ENCODE peak calls at places on chromosome 21, in nine cellular contexts. D is GM13977; G is COR-L47; S is CD8-positive, alpha-beta memory T cell; Z is AG04449; J is HAP-1; Y is transverse colon; T is cerebellum; C is activated naive CD8-positive, alpha-beta T cell treated with anti-CD3 and anti-CD28 coated beads for 36 hours. R is an unnamed sample.

GRCh38 chr21:42107881-42108553 is 36.9 kb downstream of the UMODL1 start:
- DNase-seq in S (peak), J (peak), Z (no peak), C (peak), T (peak), Y (peak), D (peak), G (peak), R (peak)

GRCh38 chr21:36113647-36114428 is 21.0 kb upstream of the CBR3 start:
- DNase-seq in D (no peak), Y (peak), G (peak), Z (no peak), T (no peak), C (no peak), J (no peak), S (peak), R (peak)

GRCh38 chr21:45119812-45120211 is 45.4 kb downstream of the ADARB1 start:
- DNase-seq in G (no peak), Y (no peak), D (no peak), Z (no peak), S (no peak), C (no peak), T (no peak), J (no peak), R (no peak)

GRCh38 chr21:20404915-20405314 is 593.3 kb upstream of the NCAM2 start:
- DNase-seq in Z (no peak), T (no peak), D (no peak), J (no peak), G (no peak), C (no peak), Y (no peak), S (no peak), R (no peak)

GRCh38 chr21:41633627-41634026 is 125.7 kb upstream of the TMPRSS2 start:
- DNase-seq in C (no peak), Y (no peak), J (no peak), Z (no peak), D (no peak), T (no peak), G (no peak), S (no peak), R (no peak)

GRCh38 chr21:46079357-46080170 is 18.3 kb upstream of the COL6A2 start:
- DNase-seq in C (no peak), S (no peak), T (no peak), Z (peak), D (no peak), J (no peak), Y (no peak), G (no peak), R (no peak)

GRCh38 chr21:36719614-36720013 is 20.7 kb downstream of the SIM2 start:
- DNase-seq in D (no peak), J (no peak), Y (peak), T (no peak), G (no peak), Z (no peak), C (no peak), S (no peak), R (no peak)

GRCh38 chr21:28325618-28326017 is 667.1 kb downstream of the LTN1 start:
- DNase-seq in S (no peak), G (peak), D (no peak), Y (no peak), Z (no peak), T (no peak), C (no peak), J (no peak), R (no peak)

GRCh38 chr21:29973258-29973657 is 33.5 kb upstream of the GRIK1 start:
- DNase-seq in S (no peak), D (no peak), Y (no peak), J (no peak), C (no peak), T (no peak), Z (no peak), G (no peak), R (no peak)

GRCh38 chr21:30232011-30232410 is 16.1 kb upstream of the CLDN8 start:
- DNase-seq in G (no peak), Z (no peak), D (no peak), T (no peak), Y (no peak), J (no peak), C (no peak), S (no peak), R (no peak)

GRCh38 chr21:23936224-23936623 is 1671.1 kb downstream of the MRPL39 start:
- DNase-seq in J (peak), T (no peak), Y (no peak), G (peak), D (no peak), C (no peak), Z (peak), S (no peak), R (no peak)

GRCh38 chr21:36663033-36663855 is 35.7 kb upstream of the SIM2 start:
- DNase-seq in D (no peak), G (no peak), T (no peak), J (no peak), Z (peak), S (no peak), C (no peak), Y (no peak), R (no peak)

GRCh38 chr21:41684381-41685245 is 82.2 kb downstream of the RIPK4 start:
- DNase-seq in T (no peak), Y (peak), S (no peak), C (no peak), G (no peak), J (no peak), Z (peak), D (no peak), R (no peak)

GRCh38 chr21:27359141-27359540 is 392.3 kb upstream of the ADAMTS5 start:
- DNase-seq in C (no peak), Z (no peak), Y (no peak), D (no peak), J (no peak), S (no peak), T (no peak), G (no peak), R (no peak)

GRCh38 chr21:41726630-41726969 is 40.3 kb downstream of the RIPK4 start:
- DNase-seq in Y (no peak), C (no peak), D (no peak), T (no peak), S (no peak), J (no peak), G (no peak), Z (no peak), R (no peak)

GRCh38 chr21:41878831-41879189 is 334 bp downstream of the PRDM15 start:
- DNase-seq in T (peak), J (peak), G (peak), S (peak), Y (peak), Z (peak), D (peak), C (peak), R (peak)

GRCh38 chr21:43933146-43933673 is 68.2 kb downstream of the AGPAT3 start:
- DNase-seq in G (no peak), D (no peak), C (no peak), Y (no peak), T (peak), S (no peak), Z (no peak), J (peak), R (no peak)

GRCh38 chr21:21029159-21029558 is 30.9 kb downstream of the NCAM2 start:
- DNase-seq in D (no peak), Z (no peak), S (no peak), C (no peak), G (peak), T (no peak), Y (no peak), J (peak), R (no peak)

GRCh38 chr21:35593000-35593502 is 467.3 kb downstream of the SETD4 start:
- DNase-seq in Z (no peak), J (no peak), T (no peak), S (no peak), Y (no peak), G (no peak), D (no peak), C (no peak), R (no peak)

GRCh38 chr21:33101300-33102005 is 31.5 kb downstream of the OLIG1 start:
- DNase-seq in J (no peak), D (no peak), G (no peak), S (no peak), Y (no peak), C (no peak), T (no peak), Z (no peak), R (no peak)